ENCODE peak calls at places on chromosomes 12 and 14, in four cellular contexts. One of them, this sample, is unnamed.

GRCh38 chr12:17283563-17283962 is 677.6 kb upstream of the LMO3 start:
- DNase-seq in neural progenitor cell: no peak
- DNase-seq in OCI-LY7: no peak
- DNase-seq in HCT116: no peak
- DNase-seq in this sample: no peak

GRCh38 chr14:96192975-96193805 is 11.4 kb upstream of the BDKRB2 start:
- DNase-seq in neural progenitor cell: no peak
- DNase-seq in OCI-LY7: no peak
- DNase-seq in HCT116: no peak
- DNase-seq in this sample: peak; percentile 35

GRCh38 chr12:109961201-109961600 is 35.0 kb downstream of the GIT2 start:
- DNase-seq in neural progenitor cell: no peak
- DNase-seq in OCI-LY7: no peak
- DNase-seq in HCT116: no peak
- DNase-seq in this sample: no peak

GRCh38 chr12:110058875-110059615 is 10.7 kb upstream of the C12orf76 start:
- DNase-seq in neural progenitor cell: no peak
- DNase-seq in OCI-LY7: no peak
- DNase-seq in HCT116: no peak
- DNase-seq in this sample: no peak

GRCh38 chr14:29220077-29220476 is 453.5 kb downstream of the FOXG1 start:
- DNase-seq in neural progenitor cell: no peak
- DNase-seq in OCI-LY7: no peak
- DNase-seq in HCT116: no peak
- DNase-seq in this sample: no peak

GRCh38 chr12:49804821-49805220 is 23.4 kb downstream of the NCKAP5L start:
- DNase-seq in neural progenitor cell: no peak
- DNase-seq in OCI-LY7: no peak
- DNase-seq in HCT116: no peak
- DNase-seq in this sample: no peak

GRCh38 chr12:76085159-76085868 is 829 bp upstream of the NAP1L1 start:
- DNase-seq in neural progenitor cell: no peak
- DNase-seq in OCI-LY7: peak; percentile 82
- DNase-seq in HCT116: no peak
- DNase-seq in this sample: peak; percentile 51

GRCh38 chr14:68512088-68512487 is 280.8 kb downstream of the ZFP36L1 start:
- DNase-seq in neural progenitor cell: no peak
- DNase-seq in OCI-LY7: no peak
- DNase-seq in HCT116: no peak
- DNase-seq in this sample: peak; percentile 24

GRCh38 chr12:29638528-29638927 is 141.0 kb upstream of the OVCH1 start:
- DNase-seq in neural progenitor cell: no peak
- DNase-seq in OCI-LY7: no peak
- DNase-seq in HCT116: no peak
- DNase-seq in this sample: no peak

GRCh38 chr12:54378791-54379400 is 5.6 kb downstream of the ZNF385A start:
- DNase-seq in neural progenitor cell: peak; percentile 89
- DNase-seq in OCI-LY7: peak; percentile 33
- DNase-seq in HCT116: no peak
- DNase-seq in this sample: peak; percentile 76

GRCh38 chr12:65203376-65203775 is 34.0 kb downstream of the LEMD3 start:
- DNase-seq in neural progenitor cell: no peak
- DNase-seq in OCI-LY7: no peak
- DNase-seq in HCT116: no peak
- DNase-seq in this sample: no peak

GRCh38 chr14:105999361-106000028 is 473.1 kb downstream of the TMEM121 start:
- DNase-seq in neural progenitor cell: peak; percentile 10
- DNase-seq in OCI-LY7: no peak
- DNase-seq in HCT116: peak; percentile 24
- DNase-seq in this sample: peak; percentile 58

GRCh38 chr12:116395381-116395780 is 117.9 kb upstream of the MED13L start:
- DNase-seq in neural progenitor cell: no peak
- DNase-seq in OCI-LY7: no peak
- DNase-seq in HCT116: no peak
- DNase-seq in this sample: peak; percentile 36

GRCh38 chr12:12947902-12948301 is 4.1 kb downstream of the GPRC5D start:
- DNase-seq in neural progenitor cell: no peak
- DNase-seq in OCI-LY7: no peak
- DNase-seq in HCT116: no peak
- DNase-seq in this sample: peak; percentile 40

GRCh38 chr12:56723889-56724659 is 1.0 kb downstream of the NACA start:
- DNase-seq in neural progenitor cell: peak; percentile 39
- DNase-seq in OCI-LY7: peak; percentile 25
- DNase-seq in HCT116: no peak
- DNase-seq in this sample: peak; percentile 95

GRCh38 chr12:58907326-58907855 is 12.9 kb downstream of the LRIG3 start:
- DNase-seq in neural progenitor cell: no peak
- DNase-seq in OCI-LY7: no peak
- DNase-seq in HCT116: no peak
- DNase-seq in this sample: no peak

GRCh38 chr12:106113042-106113441 is 25.7 kb downstream of the NUAK1 start:
- DNase-seq in neural progenitor cell: no peak
- DNase-seq in OCI-LY7: no peak
- DNase-seq in HCT116: peak; percentile 19
- DNase-seq in this sample: peak; percentile 93

GRCh38 chr12:110694330-110694891 is 5.5 kb upstream of the HVCN1 start:
- DNase-seq in neural progenitor cell: no peak
- DNase-seq in OCI-LY7: no peak
- DNase-seq in HCT116: no peak
- DNase-seq in this sample: no peak

GRCh38 chr14:33916663-33917565 is 34.0 kb downstream of the EGLN3 start:
- DNase-seq in neural progenitor cell: no peak
- DNase-seq in OCI-LY7: no peak
- DNase-seq in HCT116: no peak
- DNase-seq in this sample: peak; percentile 49

GRCh38 chr12:57888407-57889157 is 42.1 kb upstream of the CTDSP2 start:
- DNase-seq in neural progenitor cell: peak; percentile 66
- DNase-seq in OCI-LY7: peak; percentile 43
- DNase-seq in HCT116: no peak
- DNase-seq in this sample: peak; percentile 88

GRCh38 chr14:102891556-102891955 is 30.9 kb upstream of the AMN start:
- DNase-seq in neural progenitor cell: no peak
- DNase-seq in OCI-LY7: no peak
- DNase-seq in HCT116: no peak
- DNase-seq in this sample: peak; percentile 84

GRCh38 chr14:87286826-87287225 is 706.2 kb downstream of the GALC start:
- DNase-seq in neural progenitor cell: no peak
- DNase-seq in OCI-LY7: no peak
- DNase-seq in HCT116: no peak
- DNase-seq in this sample: no peak

GRCh38 chr14:42687421-42687820 is 1080.7 kb downstream of the LRFN5 start:
- DNase-seq in neural progenitor cell: peak; percentile 5
- DNase-seq in OCI-LY7: no peak
- DNase-seq in HCT116: no peak
- DNase-seq in this sample: no peak

GRCh38 chr14:95850429-95850828 is 26.2 kb upstream of the TUNAR start:
- DNase-seq in neural progenitor cell: no peak
- DNase-seq in OCI-LY7: peak; percentile 26
- DNase-seq in HCT116: no peak
- DNase-seq in this sample: no peak

GRCh38 chr12:131833896-131834641 is 5.9 kb downstream of the MMP17 start:
- DNase-seq in neural progenitor cell: peak; percentile 69
- DNase-seq in OCI-LY7: peak; percentile 15
- DNase-seq in HCT116: no peak
- DNase-seq in this sample: peak; percentile 60

GRCh38 chr12:56682323-56682722 is 5.8 kb downstream of the PTGES3 start:
- DNase-seq in neural progenitor cell: no peak
- DNase-seq in OCI-LY7: no peak
- DNase-seq in HCT116: no peak
- DNase-seq in this sample: no peak

GRCh38 chr14:74649673-74650072 is 37.6 kb upstream of the LTBP2 start:
- DNase-seq in neural progenitor cell: no peak
- DNase-seq in OCI-LY7: no peak
- DNase-seq in HCT116: no peak
- DNase-seq in this sample: peak; percentile 60

GRCh38 chr12:105076913-105077312 is 7.3 kb downstream of the ALDH1L2 start:
- DNase-seq in neural progenitor cell: no peak
- DNase-seq in OCI-LY7: no peak
- DNase-seq in HCT116: no peak
- DNase-seq in this sample: no peak
- TF ChIP-seq EZH2phosphoT487 in neural progenitor cell: no peak
- TF ChIP-seq EZH2phosphoT487 in OCI-LY7: no peak
- TF ChIP-seq EZH2phosphoT487 in HCT116: no peak
- TF ChIP-seq EZH2phosphoT487 in this sample: no peak

DNA sequence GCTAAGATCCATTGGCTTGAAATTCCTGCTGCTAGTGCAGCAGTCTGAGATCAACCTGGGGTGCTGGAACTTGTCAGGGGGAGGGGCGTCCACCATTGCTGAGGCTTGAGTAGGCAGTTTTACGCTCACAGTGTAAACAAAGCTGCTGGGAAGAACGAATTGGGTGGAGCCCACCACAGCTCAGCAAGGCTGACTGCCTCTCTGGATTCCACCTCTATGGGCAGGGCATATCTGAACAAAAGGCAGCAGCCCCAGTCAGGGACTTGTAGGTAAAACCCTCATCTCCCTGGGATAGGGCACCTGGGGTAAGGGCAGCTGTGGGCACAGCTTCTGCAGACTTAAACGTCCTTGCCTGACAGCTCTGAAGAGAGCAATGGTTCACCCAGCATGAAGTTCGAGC is 191.7 kb downstream of the ALG10B start:
- DNase-seq in neural progenitor cell: peak; percentile 8
- DNase-seq in OCI-LY7: no peak
- DNase-seq in HCT116: no peak
- DNase-seq in this sample: no peak
- TF ChIP-seq EZH2phosphoT487 in neural progenitor cell: no peak
- TF ChIP-seq EZH2phosphoT487 in OCI-LY7: no peak
- TF ChIP-seq EZH2phosphoT487 in HCT116: no peak
- TF ChIP-seq EZH2phosphoT487 in this sample: no peak

GRCh38 chr12:92242917-92243316 is 97.3 kb upstream of the BTG1 start:
- DNase-seq in neural progenitor cell: no peak
- DNase-seq in OCI-LY7: no peak
- DNase-seq in HCT116: no peak
- DNase-seq in this sample: peak; percentile 51
- TF ChIP-seq EZH2phosphoT487 in neural progenitor cell: no peak
- TF ChIP-seq EZH2phosphoT487 in OCI-LY7: no peak
- TF ChIP-seq EZH2phosphoT487 in HCT116: no peak
- TF ChIP-seq EZH2phosphoT487 in this sample: no peak

GRCh38 chr12:89775336-89776005 is 66.8 kb upstream of the ATP2B1 start:
- DNase-seq in neural progenitor cell: no peak
- DNase-seq in OCI-LY7: no peak
- DNase-seq in HCT116: no peak
- DNase-seq in this sample: no peak
- TF ChIP-seq EZH2phosphoT487 in neural progenitor cell: no peak
- TF ChIP-seq EZH2phosphoT487 in OCI-LY7: no peak
- TF ChIP-seq EZH2phosphoT487 in HCT116: no peak
- TF ChIP-seq EZH2phosphoT487 in this sample: no peak

DNA sequence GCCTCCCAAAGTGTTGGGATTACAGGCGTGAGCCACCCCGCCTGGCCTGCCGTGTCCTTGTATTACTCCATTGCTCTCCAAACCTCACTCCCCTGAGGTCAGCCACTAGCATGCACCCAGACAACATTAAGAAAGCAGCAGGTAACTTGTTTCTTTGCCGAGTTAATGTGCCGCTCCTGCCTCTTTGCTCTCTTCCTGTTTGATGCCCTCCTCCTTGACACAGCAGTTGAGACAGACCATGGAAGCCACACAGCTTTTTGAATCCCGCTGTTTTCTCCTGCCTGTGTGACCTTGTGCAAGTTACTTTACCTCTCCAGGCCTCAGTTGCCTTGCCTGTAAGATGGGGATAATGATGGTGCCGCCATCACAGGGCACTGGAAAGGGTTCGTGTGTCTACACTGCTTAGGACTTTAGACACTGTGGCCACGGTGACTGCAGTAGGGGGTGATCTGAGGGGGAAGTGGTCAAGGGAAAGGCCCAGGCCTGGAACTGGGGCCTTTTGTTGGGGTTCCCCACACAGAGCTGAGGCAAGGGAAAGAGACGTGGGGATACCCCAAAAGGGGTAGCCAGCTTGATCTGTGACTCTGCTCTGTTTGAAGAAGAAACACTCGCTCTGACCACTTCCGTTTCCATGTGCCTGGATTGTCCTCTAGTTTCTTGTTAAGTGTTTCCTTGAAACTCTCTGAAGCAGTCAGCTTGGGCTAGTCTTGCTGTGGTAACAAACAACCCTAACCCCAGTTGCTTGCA is 69.3 kb downstream of the RIN3 start:
- DNase-seq in neural progenitor cell: no peak
- DNase-seq in OCI-LY7: no peak
- DNase-seq in HCT116: no peak
- DNase-seq in this sample: no peak
- TF ChIP-seq EZH2phosphoT487 in neural progenitor cell: no peak
- TF ChIP-seq EZH2phosphoT487 in OCI-LY7: no peak
- TF ChIP-seq EZH2phosphoT487 in HCT116: no peak
- TF ChIP-seq EZH2phosphoT487 in this sample: no peak

DNA sequence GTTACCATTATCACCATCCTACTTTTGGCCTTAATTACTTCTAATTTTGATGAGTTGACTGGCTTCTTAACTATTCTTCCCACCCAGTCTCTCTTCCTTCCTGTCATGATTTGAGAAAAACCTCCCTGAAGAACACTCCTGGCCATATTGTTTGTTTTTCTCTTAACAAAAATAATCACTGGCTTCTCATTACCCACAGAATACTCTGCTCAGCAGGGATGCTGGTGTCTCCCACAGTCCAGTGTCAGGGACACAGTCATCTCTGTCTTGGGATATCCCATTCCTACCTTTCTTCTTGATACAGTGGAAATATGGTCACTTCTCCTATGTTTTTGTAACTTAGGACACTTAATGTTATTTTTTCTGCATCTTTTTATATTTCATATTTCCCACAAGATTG is 103.7 kb downstream of the SRGAP1 start:
- DNase-seq in neural progenitor cell: no peak
- DNase-seq in OCI-LY7: no peak
- DNase-seq in HCT116: no peak
- DNase-seq in this sample: no peak
- TF ChIP-seq EZH2phosphoT487 in neural progenitor cell: no peak
- TF ChIP-seq EZH2phosphoT487 in OCI-LY7: no peak
- TF ChIP-seq EZH2phosphoT487 in HCT116: no peak
- TF ChIP-seq EZH2phosphoT487 in this sample: no peak